ENCODE peak calls at places on chromosomes 12 and 14, in ten cellular contexts. One of them, this sample, is unnamed.

GRCh38 chr12:56900583-56900982 is 33.6 kb downstream of the SDR9C7 start:
- DNase-seq in stomach: no peak
- DNase-seq in GM12892: no peak
- DNase-seq in Peyer's patch: no peak
- DNase-seq in heart left ventricle: no peak
- DNase-seq in uterus: no peak
- DNase-seq in A549: peak
- DNase-seq in thyroid gland: no peak
- DNase-seq in breast epithelium: no peak
- DNase-seq in body of pancreas: no peak
- DNase-seq in this sample: peak

GRCh38 chr12:75944097-75944904 is 87.3 kb downstream of the PHLDA1 start:
- DNase-seq in GM12892: no peak
- DNase-seq in body of pancreas: no peak
- DNase-seq in A549: peak
- DNase-seq in stomach: no peak
- DNase-seq in uterus: no peak
- DNase-seq in heart left ventricle: no peak
- DNase-seq in Peyer's patch: no peak
- DNase-seq in breast epithelium: no peak
- DNase-seq in thyroid gland: no peak
- DNase-seq in this sample: no peak

GRCh38 chr14:68386950-68387779 is 405.7 kb downstream of the ZFP36L1 start:
- DNase-seq in breast epithelium: no peak
- DNase-seq in uterus: no peak
- DNase-seq in stomach: no peak
- DNase-seq in heart left ventricle: no peak
- DNase-seq in Peyer's patch: no peak
- DNase-seq in A549: no peak
- DNase-seq in thyroid gland: no peak
- DNase-seq in body of pancreas: no peak
- DNase-seq in GM12892: no peak
- DNase-seq in this sample: no peak

GRCh38 chr12:76714861-76715260 is 49.1 kb upstream of the ZDHHC17 start:
- DNase-seq in stomach: no peak
- DNase-seq in uterus: no peak
- DNase-seq in body of pancreas: no peak
- DNase-seq in GM12892: no peak
- DNase-seq in Peyer's patch: no peak
- DNase-seq in breast epithelium: no peak
- DNase-seq in A549: no peak
- DNase-seq in heart left ventricle: no peak
- DNase-seq in thyroid gland: no peak
- DNase-seq in this sample: no peak

GRCh38 chr14:63006515-63006914 is 38.7 kb downstream of the KCNH5 start:
- DNase-seq in uterus: no peak
- DNase-seq in body of pancreas: no peak
- DNase-seq in breast epithelium: no peak
- DNase-seq in Peyer's patch: no peak
- DNase-seq in stomach: no peak
- DNase-seq in heart left ventricle: no peak
- DNase-seq in thyroid gland: no peak
- DNase-seq in GM12892: no peak
- DNase-seq in A549: no peak
- DNase-seq in this sample: no peak

GRCh38 chr14:96039633-96040311 is 610 bp downstream of the C14orf132 start:
- DNase-seq in thyroid gland: peak
- DNase-seq in stomach: no peak
- DNase-seq in breast epithelium: no peak
- DNase-seq in A549: peak
- DNase-seq in heart left ventricle: peak
- DNase-seq in uterus: peak
- DNase-seq in Peyer's patch: no peak
- DNase-seq in GM12892: no peak
- DNase-seq in body of pancreas: no peak
- DNase-seq in this sample: peak

GRCh38 chr14:68664225-68664681 is 128.6 kb downstream of the ZFP36L1 start:
- DNase-seq in breast epithelium: no peak
- DNase-seq in Peyer's patch: no peak
- DNase-seq in GM12892: no peak
- DNase-seq in body of pancreas: peak
- DNase-seq in uterus: no peak
- DNase-seq in stomach: no peak
- DNase-seq in A549: no peak
- DNase-seq in heart left ventricle: no peak
- DNase-seq in thyroid gland: no peak
- DNase-seq in this sample: no peak

GRCh38 chr14:75723716-75724115 is 62.7 kb downstream of the TTLL5 start:
- DNase-seq in GM12892: no peak
- DNase-seq in uterus: no peak
- DNase-seq in stomach: no peak
- DNase-seq in Peyer's patch: no peak
- DNase-seq in body of pancreas: no peak
- DNase-seq in thyroid gland: no peak
- DNase-seq in A549: no peak
- DNase-seq in breast epithelium: no peak
- DNase-seq in heart left ventricle: no peak
- DNase-seq in this sample: no peak

GRCh38 chr12:13135336-13136178 is 32.1 kb upstream of the GSG1 start:
- DNase-seq in Peyer's patch: no peak
- DNase-seq in thyroid gland: peak
- DNase-seq in GM12892: no peak
- DNase-seq in A549: peak
- DNase-seq in breast epithelium: peak
- DNase-seq in heart left ventricle: no peak
- DNase-seq in uterus: no peak
- DNase-seq in stomach: peak
- DNase-seq in body of pancreas: peak
- DNase-seq in this sample: peak

GRCh38 chr12:96196781-96197180 is 2.6 kb downstream of the ELK3 start:
- DNase-seq in stomach: no peak
- DNase-seq in thyroid gland: no peak
- DNase-seq in breast epithelium: no peak
- DNase-seq in GM12892: no peak
- DNase-seq in uterus: no peak
- DNase-seq in heart left ventricle: no peak
- DNase-seq in body of pancreas: no peak
- DNase-seq in A549: peak
- DNase-seq in Peyer's patch: no peak
- DNase-seq in this sample: no peak

GRCh38 chr12:12039897-12040296 is 30.8 kb upstream of the BCL2L14 start:
- DNase-seq in A549: no peak
- DNase-seq in uterus: no peak
- DNase-seq in body of pancreas: no peak
- DNase-seq in breast epithelium: no peak
- DNase-seq in heart left ventricle: no peak
- DNase-seq in GM12892: no peak
- DNase-seq in stomach: no peak
- DNase-seq in thyroid gland: no peak
- DNase-seq in Peyer's patch: no peak
- DNase-seq in this sample: no peak

GRCh38 chr12:24996820-24997219 is 47.9 kb upstream of the BCAT1 start:
- DNase-seq in stomach: no peak
- DNase-seq in heart left ventricle: no peak
- DNase-seq in body of pancreas: no peak
- DNase-seq in A549: no peak
- DNase-seq in thyroid gland: peak
- DNase-seq in Peyer's patch: no peak
- DNase-seq in breast epithelium: no peak
- DNase-seq in uterus: no peak
- DNase-seq in GM12892: no peak
- DNase-seq in this sample: no peak

GRCh38 chr14:67559639-67560038 is 26.5 kb downstream of the PLEKHH1 start:
- DNase-seq in A549: no peak
- DNase-seq in heart left ventricle: no peak
- DNase-seq in stomach: no peak
- DNase-seq in uterus: no peak
- DNase-seq in Peyer's patch: no peak
- DNase-seq in GM12892: no peak
- DNase-seq in thyroid gland: no peak
- DNase-seq in breast epithelium: no peak
- DNase-seq in body of pancreas: no peak
- DNase-seq in this sample: no peak

GRCh38 chr12:32115404-32116104 is 8.9 kb downstream of the BICD1 start:
- DNase-seq in A549: peak
- DNase-seq in Peyer's patch: peak
- DNase-seq in breast epithelium: peak
- DNase-seq in heart left ventricle: peak
- DNase-seq in uterus: peak
- DNase-seq in thyroid gland: peak
- DNase-seq in body of pancreas: peak
- DNase-seq in GM12892: no peak
- DNase-seq in stomach: peak
- DNase-seq in this sample: peak

GRCh38 chr14:90256354-90257131 is at the start of gene PSMC1:
- DNase-seq in A549: peak
- DNase-seq in thyroid gland: peak
- DNase-seq in uterus: peak
- DNase-seq in breast epithelium: peak
- DNase-seq in heart left ventricle: peak
- DNase-seq in Peyer's patch: peak
- DNase-seq in stomach: peak
- DNase-seq in GM12892: peak
- DNase-seq in body of pancreas: peak
- DNase-seq in this sample: peak
- TF ChIP-seq POLR2A in A549: peak
- TF ChIP-seq POLR2A in thyroid gland: peak
- TF ChIP-seq POLR2A in uterus: no peak
- TF ChIP-seq POLR2A in breast epithelium: no peak
- TF ChIP-seq POLR2A in heart left ventricle: peak
- TF ChIP-seq POLR2A in Peyer's patch: peak
- TF ChIP-seq POLR2A in stomach: no peak
- TF ChIP-seq POLR2A in GM12892: peak
- TF ChIP-seq POLR2A in body of pancreas: peak
- TF ChIP-seq POLR2A in this sample: peak

GRCh38 chr12:47943492-47944359 is 19.7 kb upstream of the TMEM106C start:
- DNase-seq in stomach: no peak
- DNase-seq in breast epithelium: no peak
- DNase-seq in body of pancreas: no peak
- DNase-seq in A549: peak
- DNase-seq in uterus: no peak
- DNase-seq in Peyer's patch: no peak
- DNase-seq in GM12892: no peak
- DNase-seq in heart left ventricle: no peak
- DNase-seq in thyroid gland: no peak
- DNase-seq in this sample: no peak
- TF ChIP-seq POLR2A in stomach: no peak
- TF ChIP-seq POLR2A in breast epithelium: no peak
- TF ChIP-seq POLR2A in body of pancreas: no peak
- TF ChIP-seq POLR2A in A549: no peak
- TF ChIP-seq POLR2A in uterus: no peak
- TF ChIP-seq POLR2A in Peyer's patch: peak
- TF ChIP-seq POLR2A in GM12892: no peak
- TF ChIP-seq POLR2A in heart left ventricle: no peak
- TF ChIP-seq POLR2A in thyroid gland: no peak
- TF ChIP-seq POLR2A in this sample: no peak

DNA sequence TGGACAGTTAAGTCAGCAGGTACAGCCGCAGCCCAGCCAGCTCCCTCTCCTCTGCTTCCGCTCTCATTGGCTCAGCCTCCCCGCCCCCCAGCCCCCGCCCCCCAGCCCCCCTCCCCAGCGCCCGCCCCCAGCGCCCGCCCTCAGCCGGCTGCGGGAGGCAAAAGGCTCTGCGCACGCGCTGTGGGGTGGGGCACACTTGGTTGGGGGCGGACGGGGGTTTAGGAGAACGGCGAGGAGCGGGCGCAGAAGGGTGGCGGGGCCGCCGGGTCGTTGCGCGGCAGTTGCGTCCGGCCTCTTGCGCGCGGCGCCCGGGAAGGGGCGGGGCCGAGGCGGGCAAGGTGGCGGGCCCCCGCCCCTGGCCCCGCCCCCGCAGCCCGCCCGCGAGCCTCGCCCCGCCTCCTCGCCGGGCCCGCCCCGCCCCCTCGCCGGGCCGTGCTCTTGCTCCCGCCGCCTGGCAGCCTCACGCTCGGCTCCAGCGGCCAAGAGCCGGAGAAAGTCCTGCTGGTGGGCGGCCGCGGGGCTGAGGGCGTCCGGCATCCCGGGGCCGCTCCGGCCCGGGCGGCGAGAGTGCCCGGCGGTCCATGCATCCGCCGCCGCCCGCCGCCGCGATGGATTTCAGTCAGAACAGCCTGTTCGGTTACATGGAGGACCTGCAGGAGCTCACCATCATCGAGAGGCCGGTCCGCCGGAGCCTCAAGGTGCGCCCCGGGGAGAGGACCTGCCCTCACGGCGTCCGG is at the start of gene PPP4R4:
- DNase-seq in heart left ventricle: peak
- DNase-seq in A549: peak
- DNase-seq in breast epithelium: peak
- DNase-seq in thyroid gland: peak
- DNase-seq in body of pancreas: peak
- DNase-seq in Peyer's patch: peak
- DNase-seq in uterus: peak
- DNase-seq in GM12892: peak
- DNase-seq in stomach: peak
- DNase-seq in this sample: peak
- TF ChIP-seq POLR2A in heart left ventricle: no peak
- TF ChIP-seq POLR2A in A549: no peak
- TF ChIP-seq POLR2A in breast epithelium: no peak
- TF ChIP-seq POLR2A in thyroid gland: no peak
- TF ChIP-seq POLR2A in body of pancreas: no peak
- TF ChIP-seq POLR2A in Peyer's patch: no peak
- TF ChIP-seq POLR2A in uterus: no peak
- TF ChIP-seq POLR2A in GM12892: no peak
- TF ChIP-seq POLR2A in stomach: no peak
- TF ChIP-seq POLR2A in this sample: no peak

DNA sequence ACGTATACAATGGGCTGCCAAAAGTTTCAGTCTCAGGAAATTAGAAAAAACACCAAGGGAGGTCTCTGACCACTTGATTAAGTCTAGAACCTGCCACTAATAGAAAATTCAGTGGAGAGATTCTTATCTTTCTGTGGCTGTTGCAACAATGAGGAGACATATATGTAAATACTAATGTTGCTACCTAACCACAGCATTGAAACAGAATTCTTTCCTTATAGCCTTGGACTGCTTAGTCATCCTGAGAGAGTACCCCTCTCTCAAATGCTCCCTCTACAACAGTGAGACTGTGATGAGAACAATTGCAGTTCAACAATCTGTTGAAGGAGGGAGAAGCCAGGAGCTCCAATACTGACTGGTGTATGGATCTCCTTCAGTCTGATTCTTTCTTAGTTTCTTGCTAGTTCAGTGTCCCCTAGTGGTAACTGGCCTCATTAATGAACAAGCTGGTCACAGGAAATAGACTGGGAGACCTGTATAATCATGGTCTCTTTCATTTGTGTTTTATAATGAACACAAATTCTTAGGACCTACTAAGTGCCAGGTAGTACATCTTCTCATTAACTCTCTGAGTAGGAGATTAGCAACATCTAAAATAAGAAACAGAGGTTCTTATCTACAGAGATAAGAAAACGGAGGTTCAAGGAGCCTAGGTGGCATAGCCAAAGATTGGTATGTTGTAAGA is 164.5 kb downstream of the SLC38A4 start:
- DNase-seq in breast epithelium: no peak
- DNase-seq in thyroid gland: no peak
- DNase-seq in body of pancreas: peak
- DNase-seq in uterus: no peak
- DNase-seq in heart left ventricle: no peak
- DNase-seq in A549: peak
- DNase-seq in stomach: no peak
- DNase-seq in GM12892: no peak
- DNase-seq in Peyer's patch: no peak
- DNase-seq in this sample: no peak
- TF ChIP-seq POLR2A in breast epithelium: no peak
- TF ChIP-seq POLR2A in thyroid gland: no peak
- TF ChIP-seq POLR2A in body of pancreas: no peak
- TF ChIP-seq POLR2A in uterus: no peak
- TF ChIP-seq POLR2A in heart left ventricle: no peak
- TF ChIP-seq POLR2A in A549: no peak
- TF ChIP-seq POLR2A in stomach: no peak
- TF ChIP-seq POLR2A in GM12892: no peak
- TF ChIP-seq POLR2A in Peyer's patch: no peak
- TF ChIP-seq POLR2A in this sample: no peak